ENCODE peak calls at places on chromosome 13, in seven cellular contexts. A is HCT116, Z is HepG2, H is H1, N is K562, O is GM12878, D is SK-N-SH. E is an unnamed sample.

GRCh38 chr13:67971291-67971690 is 741.2 kb upstream of the PCDH9 start:
- DNase-seq in A (no peak), Z (no peak), H (no peak), N (no peak), O (no peak), D (no peak), E (no peak)

GRCh38 chr13:66886248-66886647 is 343.9 kb downstream of the PCDH9 start:
- DNase-seq in A (no peak), Z (no peak), H (no peak), N (no peak), O (no peak), D (no peak), E (no peak)

GRCh38 chr13:32309812-32310706 is 5.1 kb downstream of the ZAR1L start:
- DNase-seq in A (peak), Z (peak), H (peak), N (peak), O (no peak), D (peak), E (no peak)

GRCh38 chr13:51768378-51768921 is 35.5 kb downstream of the DHRS12 start:
- DNase-seq in A (no peak), Z (no peak), H (peak), N (no peak), O (no peak), D (no peak), E (no peak)

GRCh38 chr13:111346281-111346680 is 25.8 kb downstream of the TEX29 start:
- DNase-seq in A (no peak), Z (no peak), H (no peak), N (no peak), O (no peak), D (no peak), E (no peak)

GRCh38 chr13:35549481-35549880 is 73.0 kb upstream of the MAB21L1 start:
- DNase-seq in A (no peak), Z (peak), H (no peak), N (no peak), O (peak), D (no peak), E (no peak)

GRCh38 chr13:46523972-46524737 is 28.8 kb upstream of the LRCH1 start:
- DNase-seq in A (no peak), Z (no peak), H (no peak), N (no peak), O (no peak), D (no peak), E (no peak)

GRCh38 chr13:36366023-36366422 is 19.8 kb upstream of the SPART start:
- DNase-seq in A (no peak), Z (no peak), H (no peak), N (no peak), O (no peak), D (no peak), E (no peak)

GRCh38 chr13:113558461-113558860 is 26.1 kb upstream of the TFDP1 start:
- DNase-seq in A (no peak), Z (no peak), H (no peak), N (no peak), O (no peak), D (no peak), E (no peak)

GRCh38 chr13:48263196-48263595 is 30.2 kb downstream of the ITM2B start:
- DNase-seq in A (no peak), Z (no peak), H (no peak), N (no peak), O (no peak), D (no peak), E (no peak)

GRCh38 chr13:82634946-82635345 is 1247.3 kb downstream of the SLITRK1 start:
- DNase-seq in A (no peak), Z (no peak), H (no peak), N (no peak), O (no peak), D (no peak), E (no peak)

GRCh38 chr13:97328222-97328790 is 105.7 kb upstream of the RAP2A start:
- DNase-seq in A (no peak), Z (no peak), H (no peak), N (no peak), O (no peak), D (no peak), E (peak)

GRCh38 chr13:32905063-32905863 is 111.0 kb upstream of the KL start:
- DNase-seq in A (no peak), Z (no peak), H (no peak), N (no peak), O (peak), D (no peak), E (no peak)

GRCh38 chr13:86946734-86947133 is 724.4 kb upstream of the SLITRK5 start:
- DNase-seq in A (no peak), Z (no peak), H (no peak), N (no peak), O (no peak), D (no peak), E (no peak)

GRCh38 chr13:113219311-113219940 is 10.0 kb downstream of the CUL4A start:
- DNase-seq in A (no peak), Z (no peak), H (no peak), N (peak), O (no peak), D (no peak), E (no peak)

GRCh38 chr13:110524484-110525254 is 36.9 kb downstream of the RAB20 start:
- DNase-seq in A (no peak), Z (no peak), H (no peak), N (peak), O (no peak), D (peak), E (peak)

GRCh38 chr13:35598233-35598632 is 121.7 kb upstream of the MAB21L1 start:
- DNase-seq in A (no peak), Z (no peak), H (no peak), N (no peak), O (no peak), D (no peak), E (no peak)

GRCh38 chr13:33017410-33017929 is 1.2 kb downstream of the KL start:
- DNase-seq in A (no peak), Z (peak), H (no peak), N (peak), O (peak), D (no peak), E (no peak)

GRCh38 chr13:75836441-75836840 is 200.3 kb downstream of the LMO7 start:
- DNase-seq in A (no peak), Z (no peak), H (no peak), N (no peak), O (no peak), D (no peak), E (peak)

GRCh38 chr13:34993470-34993869 is 51.4 kb downstream of the NBEA start:
- DNase-seq in A (no peak), Z (no peak), H (no peak), N (no peak), O (no peak), D (no peak), E (no peak)

GRCh38 chr13:110326263-110326904 is 19.3 kb downstream of the COL4A2 start:
- DNase-seq in A (no peak), Z (no peak), H (no peak), N (no peak), O (no peak), D (no peak), E (no peak)

GRCh38 chr13:113646921-113647340 is 11.1 kb downstream of the ATP4B start:
- DNase-seq in A (no peak), Z (no peak), H (no peak), N (no peak), O (no peak), D (no peak), E (no peak)

GRCh38 chr13:21481359-21481758 is 22.3 kb upstream of the ZDHHC20 start:
- DNase-seq in A (no peak), Z (no peak), H (no peak), N (no peak), O (no peak), D (peak), E (no peak)

DNA sequence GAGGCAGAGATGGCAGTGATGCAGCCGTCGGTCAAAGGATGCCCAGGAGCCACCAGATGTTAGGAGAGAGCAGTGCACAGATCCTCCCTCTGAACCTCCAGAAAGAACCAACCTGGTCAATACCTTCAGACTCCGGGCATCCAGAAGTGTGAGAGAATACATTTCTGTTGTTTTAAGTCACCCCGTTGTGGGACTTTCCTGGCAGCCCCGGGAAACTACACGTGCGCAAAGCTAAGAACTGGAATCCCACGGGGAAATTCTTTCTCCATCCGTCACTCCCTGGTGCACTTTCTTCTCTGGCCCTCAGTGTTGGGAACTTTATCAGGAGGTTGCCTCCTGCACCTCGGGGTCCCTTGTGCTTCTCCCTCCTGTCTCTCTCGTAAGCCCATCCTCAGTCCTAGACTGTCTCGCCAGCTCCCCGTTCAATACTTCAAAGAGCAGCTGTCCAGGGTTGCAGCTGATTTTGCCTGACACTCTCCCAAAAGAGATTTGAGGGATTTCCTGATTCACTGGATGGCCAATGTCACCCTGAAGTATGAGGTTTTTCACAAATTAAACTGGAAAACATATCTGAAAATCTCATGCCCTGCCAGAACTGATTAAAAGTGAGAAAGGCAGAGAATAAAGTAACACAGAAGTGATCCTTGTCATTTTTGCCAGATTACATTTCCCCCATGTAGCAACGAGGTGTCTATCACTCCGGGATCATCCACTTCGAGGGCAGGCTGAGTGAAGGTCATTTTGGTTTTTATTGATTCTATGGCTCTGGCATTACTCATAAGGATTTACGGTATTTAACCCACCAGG is 136.8 kb downstream of the DCT start:
- DNase-seq in A (no peak), Z (no peak), H (no peak), N (no peak), O (no peak), D (no peak), E (no peak)
- TF ChIP-seq JUND in A (no peak), Z (no peak), H (no peak), N (no peak), O (no peak), D (no peak), E (no peak)

DNA sequence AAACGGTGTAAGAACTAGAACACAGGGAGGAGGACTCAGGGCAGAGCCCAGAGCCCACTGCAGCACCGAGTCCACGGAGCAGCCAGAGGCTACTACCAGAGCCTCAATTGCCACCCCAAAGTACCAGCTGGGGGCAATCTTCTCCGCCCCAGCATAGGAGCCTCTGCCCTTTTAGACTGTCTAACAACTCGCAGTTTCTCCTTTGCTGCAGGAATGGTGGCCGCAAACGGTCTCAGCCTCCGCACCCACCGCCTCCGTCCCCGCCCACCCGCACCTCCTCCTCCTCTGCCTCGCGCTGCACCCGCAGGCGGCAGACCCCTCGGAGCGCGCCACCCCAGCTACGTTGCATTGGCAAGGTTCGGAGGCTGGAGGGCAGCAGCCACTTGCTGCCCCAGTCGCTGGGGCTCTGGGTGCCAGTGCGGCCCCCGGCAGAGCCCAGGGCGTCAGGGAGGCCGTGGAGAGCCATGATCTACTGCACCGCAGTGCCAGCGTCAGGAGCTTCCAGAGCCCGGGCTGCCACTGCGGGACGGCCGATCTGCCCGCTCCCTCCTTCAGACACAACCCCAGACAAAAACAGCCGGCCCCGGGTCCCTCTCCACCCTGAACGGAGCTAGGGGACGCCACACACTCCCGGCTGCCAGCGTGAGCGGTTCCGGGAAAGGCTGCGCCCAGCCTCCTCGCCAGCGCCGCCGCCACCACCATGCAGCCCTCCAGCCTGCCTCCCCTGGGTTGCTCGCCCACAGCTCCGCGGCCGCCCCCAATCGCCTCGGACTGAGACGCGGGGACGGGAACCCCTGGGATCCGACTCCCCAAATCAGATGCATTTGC is 1.8 kb downstream of the FGF14 start:
- DNase-seq in A (no peak), Z (no peak), H (peak), N (no peak), O (no peak), D (peak), E (no peak)
- TF ChIP-seq JUND in A (no peak), Z (no peak), H (no peak), N (no peak), O (no peak), D (no peak), E (no peak)

DNA sequence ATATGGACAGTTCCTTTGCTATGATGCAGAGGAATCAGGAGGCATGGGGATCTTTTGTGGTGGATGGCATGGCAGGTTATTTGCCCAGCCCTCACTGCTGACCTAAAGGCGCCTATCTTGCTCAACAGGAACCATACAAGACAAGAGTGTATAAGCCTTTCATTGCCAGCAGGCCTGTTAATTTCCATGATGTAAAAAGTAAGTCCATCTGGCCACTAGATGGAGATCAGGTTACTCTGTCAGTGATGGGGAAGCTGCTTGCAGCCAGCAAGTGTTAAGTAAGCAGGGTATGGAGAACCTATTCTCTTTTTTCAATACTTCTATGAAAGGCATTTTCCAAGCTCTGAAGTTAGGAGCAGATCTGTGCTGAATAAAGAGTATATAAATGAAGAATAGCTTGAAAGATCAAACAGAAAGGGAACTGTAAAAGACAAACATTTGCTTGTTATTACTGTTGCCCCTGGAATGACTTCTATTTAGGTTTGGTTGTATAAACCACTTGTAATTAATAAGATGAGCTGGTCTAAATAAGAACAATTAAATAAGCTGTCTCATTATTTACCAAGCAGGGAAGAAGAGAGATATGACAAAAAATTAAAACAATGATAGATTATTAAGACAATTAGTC is 210.9 kb downstream of the RGCC start:
- DNase-seq in A (peak), Z (peak), H (no peak), N (peak), O (peak), D (peak), E (peak)
- TF ChIP-seq JUND in A (no peak), Z (no peak), H (no peak), N (no peak), O (no peak), D (no peak), E (no peak)

GRCh38 chr13:39765801-39766463 is 110.5 kb downstream of the COG6 start:
- DNase-seq in A (no peak), Z (no peak), H (no peak), N (no peak), O (no peak), D (peak), E (peak)
- TF ChIP-seq JUND in A (no peak), Z (no peak), H (no peak), N (no peak), O (no peak), D (no peak), E (no peak)

DNA sequence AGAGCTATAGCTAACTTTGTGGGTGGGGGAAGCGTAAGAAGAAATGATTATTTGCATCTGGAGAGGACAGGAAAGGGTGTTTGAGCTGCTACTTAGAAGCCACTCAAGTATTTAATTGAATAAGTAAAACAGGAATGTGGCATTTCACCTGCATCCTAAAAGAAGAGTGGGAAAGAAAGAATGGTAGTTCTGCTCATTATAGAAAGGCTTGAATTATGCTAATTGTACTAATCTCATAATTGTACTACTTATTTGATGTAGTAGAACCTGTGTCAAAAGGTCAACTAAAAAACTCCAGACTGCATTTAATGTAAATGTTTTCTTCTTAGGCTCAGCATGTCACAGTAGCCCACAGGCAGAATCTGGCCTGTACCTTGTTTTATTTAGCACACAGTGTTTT is 113.6 kb downstream of the RNF17 start:
- DNase-seq in A (no peak), Z (no peak), H (no peak), N (no peak), O (no peak), D (no peak), E (no peak)
- TF ChIP-seq JUND in A (no peak), Z (no peak), H (no peak), N (no peak), O (no peak), D (no peak), E (no peak)

GRCh38 chr13:100234524-100235136 is 145.7 kb downstream of the PCCA start:
- DNase-seq in A (no peak), Z (peak), H (no peak), N (no peak), O (no peak), D (no peak), E (no peak)
- TF ChIP-seq JUND in A (no peak), Z (no peak), H (no peak), N (no peak), O (no peak), D (no peak), E (no peak)

E was measured in T47D.